ENCODE peak calls at places on chromosomes 13 and 19, in eight cellular contexts. One of them, this sample, is unnamed.

GRCh38 chr13:46961719-46962118 is 64.9 kb upstream of the HTR2A start:
- DNase-seq in mesenchymal stem cell: peak; percentile 85
- DNase-seq in mammary epithelial cell: peak; percentile 81
- DNase-seq in heart left ventricle: no peak
- DNase-seq in spleen: no peak
- DNase-seq in neuronal stem cell: no peak
- DNase-seq in osteoblast: peak; percentile 72
- DNase-seq in thoracic aorta: no peak
- DNase-seq in this sample: no peak

GRCh38 chr13:25778808-25779207 is 273.0 kb downstream of the SHISA2 start:
- DNase-seq in mesenchymal stem cell: no peak
- DNase-seq in heart left ventricle: no peak
- DNase-seq in mammary epithelial cell: no peak
- DNase-seq in thoracic aorta: no peak
- DNase-seq in spleen: no peak
- DNase-seq in osteoblast: no peak
- DNase-seq in neuronal stem cell: no peak
- DNase-seq in this sample: no peak

GRCh38 chr19:10712041-10712440 is 5.8 kb upstream of the DNM2 start:
- DNase-seq in neuronal stem cell: no peak
- DNase-seq in osteoblast: no peak
- DNase-seq in thoracic aorta: no peak
- DNase-seq in mammary epithelial cell: no peak
- DNase-seq in mesenchymal stem cell: no peak
- DNase-seq in heart left ventricle: no peak
- DNase-seq in spleen: no peak
- DNase-seq in this sample: no peak

GRCh38 chr19:3387645-3388589 is 21.5 kb downstream of the NFIC start:
- DNase-seq in osteoblast: peak; percentile 96
- DNase-seq in spleen: peak; percentile 87
- DNase-seq in neuronal stem cell: no peak
- DNase-seq in mesenchymal stem cell: no peak
- DNase-seq in thoracic aorta: no peak
- DNase-seq in mammary epithelial cell: peak; percentile 50
- DNase-seq in heart left ventricle: peak; percentile 92
- DNase-seq in this sample: peak; percentile 83

GRCh38 chr13:59269476-59269875 is 894.3 kb downstream of the DIAPH3 start:
- DNase-seq in spleen: no peak
- DNase-seq in mesenchymal stem cell: peak; percentile 93
- DNase-seq in thoracic aorta: no peak
- DNase-seq in heart left ventricle: no peak
- DNase-seq in osteoblast: no peak
- DNase-seq in neuronal stem cell: no peak
- DNase-seq in mammary epithelial cell: peak; percentile 0
- DNase-seq in this sample: no peak

GRCh38 chr13:70895599-70895998 is 787.3 kb upstream of the KLHL1 start:
- DNase-seq in osteoblast: no peak
- DNase-seq in neuronal stem cell: no peak
- DNase-seq in mesenchymal stem cell: no peak
- DNase-seq in spleen: no peak
- DNase-seq in mammary epithelial cell: no peak
- DNase-seq in heart left ventricle: no peak
- DNase-seq in thoracic aorta: no peak
- DNase-seq in this sample: no peak

GRCh38 chr19:794989-795658 is 2.1 kb upstream of the PTBP1 start:
- DNase-seq in mesenchymal stem cell: no peak
- DNase-seq in osteoblast: peak; percentile 77
- DNase-seq in spleen: no peak
- DNase-seq in mammary epithelial cell: no peak
- DNase-seq in neuronal stem cell: no peak
- DNase-seq in heart left ventricle: peak; percentile 56
- DNase-seq in thoracic aorta: no peak
- DNase-seq in this sample: peak; percentile 49

GRCh38 chr19:55528030-55528801 is 8.7 kb downstream of the SBK2 start:
- DNase-seq in osteoblast: peak; percentile 81
- DNase-seq in spleen: no peak
- DNase-seq in heart left ventricle: no peak
- DNase-seq in neuronal stem cell: no peak
- DNase-seq in mammary epithelial cell: no peak
- DNase-seq in thoracic aorta: no peak
- DNase-seq in mesenchymal stem cell: no peak
- DNase-seq in this sample: no peak

GRCh38 chr13:20399515-20399914 is 126.1 kb downstream of the CRYL1 start:
- DNase-seq in mesenchymal stem cell: no peak
- DNase-seq in mammary epithelial cell: no peak
- DNase-seq in heart left ventricle: no peak
- DNase-seq in spleen: no peak
- DNase-seq in thoracic aorta: no peak
- DNase-seq in neuronal stem cell: no peak
- DNase-seq in osteoblast: no peak
- DNase-seq in this sample: no peak

GRCh38 chr13:31521466-31521865 is 217.9 kb upstream of the RXFP2 start:
- DNase-seq in neuronal stem cell: no peak
- DNase-seq in thoracic aorta: no peak
- DNase-seq in heart left ventricle: no peak
- DNase-seq in mesenchymal stem cell: no peak
- DNase-seq in mammary epithelial cell: no peak
- DNase-seq in spleen: no peak
- DNase-seq in osteoblast: no peak
- DNase-seq in this sample: no peak

GRCh38 chr19:13459351-13459750 is 46.9 kb downstream of the CACNA1A start:
- DNase-seq in heart left ventricle: no peak
- DNase-seq in osteoblast: peak; percentile 81
- DNase-seq in neuronal stem cell: peak; percentile 84
- DNase-seq in spleen: no peak
- DNase-seq in mammary epithelial cell: no peak
- DNase-seq in thoracic aorta: no peak
- DNase-seq in mesenchymal stem cell: no peak
- DNase-seq in this sample: peak; percentile 42

GRCh38 chr19:18049390-18049789 is 37.3 kb downstream of the IL12RB1 start:
- DNase-seq in thoracic aorta: peak; percentile 82
- DNase-seq in heart left ventricle: peak; percentile 97
- DNase-seq in spleen: peak; percentile 84
- DNase-seq in mesenchymal stem cell: no peak
- DNase-seq in osteoblast: peak; percentile 92
- DNase-seq in mammary epithelial cell: no peak
- DNase-seq in neuronal stem cell: no peak
- DNase-seq in this sample: peak; percentile 33

GRCh38 chr19:18055967-18056366 is 30.8 kb downstream of the IL12RB1 start:
- DNase-seq in mesenchymal stem cell: no peak
- DNase-seq in thoracic aorta: no peak
- DNase-seq in spleen: no peak
- DNase-seq in mammary epithelial cell: no peak
- DNase-seq in heart left ventricle: no peak
- DNase-seq in neuronal stem cell: no peak
- DNase-seq in osteoblast: no peak
- DNase-seq in this sample: no peak

GRCh38 chr19:18053571-18054219 is 33.0 kb downstream of the IL12RB1 start:
- DNase-seq in osteoblast: peak; percentile 49
- DNase-seq in heart left ventricle: no peak
- DNase-seq in neuronal stem cell: no peak
- DNase-seq in mammary epithelial cell: no peak
- DNase-seq in spleen: no peak
- DNase-seq in mesenchymal stem cell: peak; percentile 62
- DNase-seq in thoracic aorta: no peak
- DNase-seq in this sample: no peak

GRCh38 chr19:18057557-18057956 is 29.2 kb downstream of the IL12RB1 start:
- DNase-seq in mesenchymal stem cell: peak; percentile 24
- DNase-seq in mammary epithelial cell: no peak
- DNase-seq in neuronal stem cell: no peak
- DNase-seq in thoracic aorta: no peak
- DNase-seq in heart left ventricle: peak; percentile 58
- DNase-seq in spleen: no peak
- DNase-seq in osteoblast: peak; percentile 66
- DNase-seq in this sample: no peak

GRCh38 chr19:18051887-18052286 is 34.8 kb downstream of the IL12RB1 start:
- DNase-seq in spleen: no peak
- DNase-seq in mammary epithelial cell: no peak
- DNase-seq in mesenchymal stem cell: no peak
- DNase-seq in thoracic aorta: no peak
- DNase-seq in heart left ventricle: peak; percentile 60
- DNase-seq in neuronal stem cell: no peak
- DNase-seq in osteoblast: peak; percentile 58
- DNase-seq in this sample: no peak
- H3K27ac ChIP-seq in spleen: peak overlapping the region; percentile 45
- H3K27ac ChIP-seq in mammary epithelial cell: no peak overlapping the region
- H3K27ac ChIP-seq in mesenchymal stem cell: no peak overlapping the region
- H3K27ac ChIP-seq in thoracic aorta: peak overlapping the region; percentile 96
- H3K27ac ChIP-seq in heart left ventricle: peak overlapping the region; percentile 39
- H3K27ac ChIP-seq in neuronal stem cell: no peak overlapping the region
- H3K27ac ChIP-seq in osteoblast: no peak overlapping the region
- H3K27ac ChIP-seq in this sample: no peak overlapping the region

GRCh38 chr13:75132800-75133695 is 348.9 kb downstream of the TBC1D4 start:
- DNase-seq in heart left ventricle: no peak
- DNase-seq in neuronal stem cell: no peak
- DNase-seq in osteoblast: no peak
- DNase-seq in spleen: no peak
- DNase-seq in mesenchymal stem cell: no peak
- DNase-seq in thoracic aorta: no peak
- DNase-seq in mammary epithelial cell: peak; percentile 54
- DNase-seq in this sample: no peak

GRCh38 chr13:75135325-75135825 is 346.6 kb downstream of the TBC1D4 start:
- DNase-seq in mesenchymal stem cell: peak; percentile 79
- DNase-seq in mammary epithelial cell: peak; percentile 92
- DNase-seq in spleen: no peak
- DNase-seq in neuronal stem cell: no peak
- DNase-seq in thoracic aorta: no peak
- DNase-seq in heart left ventricle: no peak
- DNase-seq in osteoblast: no peak
- DNase-seq in this sample: no peak

GRCh38 chr13:75137911-75138571 is 343.9 kb downstream of the TBC1D4 start:
- DNase-seq in spleen: no peak
- DNase-seq in neuronal stem cell: no peak
- DNase-seq in osteoblast: no peak
- DNase-seq in mesenchymal stem cell: no peak
- DNase-seq in heart left ventricle: no peak
- DNase-seq in mammary epithelial cell: no peak
- DNase-seq in thoracic aorta: no peak
- DNase-seq in this sample: no peak

GRCh38 chr13:75139291-75139690 is 342.7 kb downstream of the TBC1D4 start:
- DNase-seq in osteoblast: no peak
- DNase-seq in neuronal stem cell: no peak
- DNase-seq in spleen: no peak
- DNase-seq in mammary epithelial cell: no peak
- DNase-seq in heart left ventricle: no peak
- DNase-seq in thoracic aorta: no peak
- DNase-seq in mesenchymal stem cell: peak; percentile 19
- DNase-seq in this sample: no peak

DNA sequence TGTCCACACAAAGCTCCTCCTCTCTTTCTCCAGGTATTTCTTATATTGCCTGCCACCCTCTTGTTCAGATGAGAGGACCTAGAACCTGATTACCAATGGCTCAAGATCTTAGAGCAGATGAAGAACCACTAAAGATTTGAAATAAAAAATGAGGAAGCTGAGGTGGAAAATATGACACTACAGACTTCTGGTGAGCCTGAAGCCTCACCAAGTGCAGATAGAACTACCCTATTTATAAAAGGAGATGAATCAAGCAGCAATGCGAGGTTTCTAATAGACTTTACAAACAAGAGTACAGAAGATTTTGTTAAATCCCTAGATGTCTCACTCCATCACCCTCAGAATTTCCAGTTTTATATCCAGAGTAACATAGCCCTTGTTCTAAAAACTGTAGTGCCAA is 345.8 kb downstream of the TBC1D4 start:
- DNase-seq in mesenchymal stem cell: no peak
- DNase-seq in spleen: no peak
- DNase-seq in thoracic aorta: no peak
- DNase-seq in mammary epithelial cell: no peak
- DNase-seq in neuronal stem cell: no peak
- DNase-seq in heart left ventricle: no peak
- DNase-seq in osteoblast: no peak
- DNase-seq in this sample: no peak
- H3K27ac ChIP-seq in mesenchymal stem cell: peak overlapping the region; percentile 85
- H3K27ac ChIP-seq in spleen: no peak overlapping the region
- H3K27ac ChIP-seq in thoracic aorta: no peak overlapping the region
- H3K27ac ChIP-seq in mammary epithelial cell: no peak overlapping the region
- H3K27ac ChIP-seq in neuronal stem cell: no peak overlapping the region
- H3K27ac ChIP-seq in heart left ventricle: no peak overlapping the region
- H3K27ac ChIP-seq in osteoblast: peak overlapping the region; percentile 96
- H3K27ac ChIP-seq in this sample: no peak overlapping the region

GRCh38 chr19:5691930-5692784 is 2.1 kb downstream of the RPL36 start:
- DNase-seq in spleen: peak; percentile 80
- DNase-seq in thoracic aorta: no peak
- DNase-seq in osteoblast: peak; percentile 93
- DNase-seq in mammary epithelial cell: no peak
- DNase-seq in neuronal stem cell: no peak
- DNase-seq in mesenchymal stem cell: peak; percentile 27
- DNase-seq in heart left ventricle: peak; percentile 35
- DNase-seq in this sample: no peak
- H3K27ac ChIP-seq in spleen: peak overlapping the region; percentile 90
- H3K27ac ChIP-seq in thoracic aorta: no peak overlapping the region
- H3K27ac ChIP-seq in osteoblast: peak overlapping the region; percentile 2
- H3K27ac ChIP-seq in mammary epithelial cell: no peak overlapping the region
- H3K27ac ChIP-seq in neuronal stem cell: no peak overlapping the region
- H3K27ac ChIP-seq in mesenchymal stem cell: no peak overlapping the region
- H3K27ac ChIP-seq in heart left ventricle: peak overlapping the region; percentile 86
- H3K27ac ChIP-seq in this sample: no peak overlapping the region

GRCh38 chr13:37476874-37477273 is 121.7 kb downstream of the POSTN start:
- DNase-seq in thoracic aorta: no peak
- DNase-seq in mesenchymal stem cell: peak; percentile 70
- DNase-seq in osteoblast: peak; percentile 73
- DNase-seq in spleen: no peak
- DNase-seq in mammary epithelial cell: peak; percentile 43
- DNase-seq in neuronal stem cell: peak; percentile 30
- DNase-seq in heart left ventricle: peak; percentile 26
- DNase-seq in this sample: no peak

GRCh38 chr13:37481858-37482227 is 116.7 kb downstream of the POSTN start:
- DNase-seq in mammary epithelial cell: no peak
- DNase-seq in spleen: no peak
- DNase-seq in thoracic aorta: no peak
- DNase-seq in neuronal stem cell: no peak
- DNase-seq in osteoblast: no peak
- DNase-seq in heart left ventricle: no peak
- DNase-seq in mesenchymal stem cell: no peak
- DNase-seq in this sample: no peak

GRCh38 chr13:37479901-37480300 is 118.7 kb downstream of the POSTN start:
- DNase-seq in neuronal stem cell: no peak
- DNase-seq in heart left ventricle: no peak
- DNase-seq in mesenchymal stem cell: no peak
- DNase-seq in thoracic aorta: no peak
- DNase-seq in mammary epithelial cell: no peak
- DNase-seq in spleen: no peak
- DNase-seq in osteoblast: no peak
- DNase-seq in this sample: no peak

GRCh38 chr13:37484056-37484455 is 114.5 kb downstream of the POSTN start:
- DNase-seq in mammary epithelial cell: no peak
- DNase-seq in thoracic aorta: no peak
- DNase-seq in neuronal stem cell: no peak
- DNase-seq in mesenchymal stem cell: no peak
- DNase-seq in heart left ventricle: no peak
- DNase-seq in spleen: no peak
- DNase-seq in osteoblast: no peak
- DNase-seq in this sample: no peak

GRCh38 chr13:37481005-37481857 is 117.3 kb downstream of the POSTN start:
- DNase-seq in mammary epithelial cell: peak; percentile 46
- DNase-seq in mesenchymal stem cell: peak; percentile 55
- DNase-seq in heart left ventricle: no peak
- DNase-seq in osteoblast: peak; percentile 31
- DNase-seq in neuronal stem cell: no peak
- DNase-seq in spleen: no peak
- DNase-seq in thoracic aorta: no peak
- DNase-seq in this sample: no peak
- H3K27ac ChIP-seq in mammary epithelial cell: no peak overlapping the region
- H3K27ac ChIP-seq in mesenchymal stem cell: no peak overlapping the region
- H3K27ac ChIP-seq in heart left ventricle: no peak overlapping the region
- H3K27ac ChIP-seq in osteoblast: peak overlapping the region; percentile 77
- H3K27ac ChIP-seq in neuronal stem cell: no peak overlapping the region
- H3K27ac ChIP-seq in spleen: no peak overlapping the region
- H3K27ac ChIP-seq in thoracic aorta: no peak overlapping the region
- H3K27ac ChIP-seq in this sample: no peak overlapping the region

This sample was measured in substantia nigra.